ENCODE peak calls at places on chromosome 15, in nine cellular contexts. One of them, this sample, is unnamed.

GRCh38 chr15:64452988-64453688 is 7.2 kb upstream of the ZNF609 start:
- DNase-seq in progenitor cell of endocrine pancreas: no peak
- DNase-seq in HEK293T: no peak
- DNase-seq in D721Med: peak; percentile 38
- DNase-seq in naive thymus-derived CD8-positive, alpha-beta T cell: no peak
- DNase-seq in activated effector memory CD4-positive, alpha-beta T cell treated with anti-CD3 and anti-CD28 coated beads, Interleukin-2, amount 50 U/mL, for 16 hours: no peak
- DNase-seq in CD4-positive, CD25-positive, alpha-beta regulatory T cell: no peak
- DNase-seq in mucosa of gallbladder: peak; percentile 50
- DNase-seq in NCI-H2029: peak; percentile 28
- DNase-seq in this sample: no peak

GRCh38 chr15:44381223-44381622 is 46.2 kb upstream of the CTDSPL2 start:
- DNase-seq in progenitor cell of endocrine pancreas: no peak
- DNase-seq in HEK293T: no peak
- DNase-seq in D721Med: no peak
- DNase-seq in naive thymus-derived CD8-positive, alpha-beta T cell: no peak
- DNase-seq in activated effector memory CD4-positive, alpha-beta T cell treated with anti-CD3 and anti-CD28 coated beads, Interleukin-2, amount 50 U/mL, for 16 hours: no peak
- DNase-seq in CD4-positive, CD25-positive, alpha-beta regulatory T cell: no peak
- DNase-seq in mucosa of gallbladder: no peak
- DNase-seq in NCI-H2029: no peak
- DNase-seq in this sample: no peak

GRCh38 chr15:89335289-89336041 is 841 bp upstream of the POLG start:
- DNase-seq in progenitor cell of endocrine pancreas: peak; percentile 36
- DNase-seq in HEK293T: peak; percentile 45
- DNase-seq in D721Med: no peak
- DNase-seq in naive thymus-derived CD8-positive, alpha-beta T cell: no peak
- DNase-seq in activated effector memory CD4-positive, alpha-beta T cell treated with anti-CD3 and anti-CD28 coated beads, Interleukin-2, amount 50 U/mL, for 16 hours: no peak
- DNase-seq in CD4-positive, CD25-positive, alpha-beta regulatory T cell: peak; percentile 27
- DNase-seq in mucosa of gallbladder: peak; percentile 23
- DNase-seq in NCI-H2029: no peak
- DNase-seq in this sample: peak; percentile 25

GRCh38 chr15:51318382-51319150 is 19.8 kb downstream of the CYP19A1 start:
- DNase-seq in progenitor cell of endocrine pancreas: no peak
- DNase-seq in HEK293T: no peak
- DNase-seq in D721Med: no peak
- DNase-seq in naive thymus-derived CD8-positive, alpha-beta T cell: no peak
- DNase-seq in activated effector memory CD4-positive, alpha-beta T cell treated with anti-CD3 and anti-CD28 coated beads, Interleukin-2, amount 50 U/mL, for 16 hours: no peak
- DNase-seq in CD4-positive, CD25-positive, alpha-beta regulatory T cell: no peak
- DNase-seq in mucosa of gallbladder: no peak
- DNase-seq in NCI-H2029: no peak
- DNase-seq in this sample: no peak

GRCh38 chr15:84840255-84840654 is 23.1 kb downstream of the ALPK3 start:
- DNase-seq in progenitor cell of endocrine pancreas: no peak
- DNase-seq in HEK293T: no peak
- DNase-seq in D721Med: no peak
- DNase-seq in naive thymus-derived CD8-positive, alpha-beta T cell: no peak
- DNase-seq in activated effector memory CD4-positive, alpha-beta T cell treated with anti-CD3 and anti-CD28 coated beads, Interleukin-2, amount 50 U/mL, for 16 hours: no peak
- DNase-seq in CD4-positive, CD25-positive, alpha-beta regulatory T cell: no peak
- DNase-seq in mucosa of gallbladder: no peak
- DNase-seq in NCI-H2029: no peak
- DNase-seq in this sample: no peak

GRCh38 chr15:83396071-83396470 is 51.1 kb upstream of the SH3GL3 start:
- DNase-seq in progenitor cell of endocrine pancreas: no peak
- DNase-seq in HEK293T: no peak
- DNase-seq in D721Med: no peak
- DNase-seq in naive thymus-derived CD8-positive, alpha-beta T cell: no peak
- DNase-seq in activated effector memory CD4-positive, alpha-beta T cell treated with anti-CD3 and anti-CD28 coated beads, Interleukin-2, amount 50 U/mL, for 16 hours: no peak
- DNase-seq in CD4-positive, CD25-positive, alpha-beta regulatory T cell: no peak
- DNase-seq in mucosa of gallbladder: no peak
- DNase-seq in NCI-H2029: no peak
- DNase-seq in this sample: no peak

GRCh38 chr15:82943176-82943575 is 9.3 kb downstream of the HOMER2 start:
- DNase-seq in progenitor cell of endocrine pancreas: no peak
- DNase-seq in HEK293T: no peak
- DNase-seq in D721Med: no peak
- DNase-seq in naive thymus-derived CD8-positive, alpha-beta T cell: no peak
- DNase-seq in activated effector memory CD4-positive, alpha-beta T cell treated with anti-CD3 and anti-CD28 coated beads, Interleukin-2, amount 50 U/mL, for 16 hours: no peak
- DNase-seq in CD4-positive, CD25-positive, alpha-beta regulatory T cell: no peak
- DNase-seq in mucosa of gallbladder: no peak
- DNase-seq in NCI-H2029: no peak
- DNase-seq in this sample: no peak

GRCh38 chr15:82158811-82159210 is 103.7 kb downstream of the EFL1 start:
- DNase-seq in progenitor cell of endocrine pancreas: no peak
- DNase-seq in HEK293T: no peak
- DNase-seq in D721Med: no peak
- DNase-seq in naive thymus-derived CD8-positive, alpha-beta T cell: no peak
- DNase-seq in activated effector memory CD4-positive, alpha-beta T cell treated with anti-CD3 and anti-CD28 coated beads, Interleukin-2, amount 50 U/mL, for 16 hours: no peak
- DNase-seq in CD4-positive, CD25-positive, alpha-beta regulatory T cell: no peak
- DNase-seq in mucosa of gallbladder: no peak
- DNase-seq in NCI-H2029: no peak
- DNase-seq in this sample: no peak

GRCh38 chr15:66707310-66708160 is 5.5 kb downstream of the SMAD6 start:
- DNase-seq in progenitor cell of endocrine pancreas: peak; percentile 35
- DNase-seq in HEK293T: peak; percentile 74
- DNase-seq in D721Med: peak; percentile 88
- DNase-seq in naive thymus-derived CD8-positive, alpha-beta T cell: no peak
- DNase-seq in activated effector memory CD4-positive, alpha-beta T cell treated with anti-CD3 and anti-CD28 coated beads, Interleukin-2, amount 50 U/mL, for 16 hours: no peak
- DNase-seq in CD4-positive, CD25-positive, alpha-beta regulatory T cell: no peak
- DNase-seq in mucosa of gallbladder: peak; percentile 48
- DNase-seq in NCI-H2029: peak; percentile 7
- DNase-seq in this sample: no peak

GRCh38 chr15:37586976-37587375 is 347.5 kb upstream of the TMCO5A start:
- DNase-seq in progenitor cell of endocrine pancreas: no peak
- DNase-seq in HEK293T: no peak
- DNase-seq in D721Med: no peak
- DNase-seq in naive thymus-derived CD8-positive, alpha-beta T cell: no peak
- DNase-seq in activated effector memory CD4-positive, alpha-beta T cell treated with anti-CD3 and anti-CD28 coated beads, Interleukin-2, amount 50 U/mL, for 16 hours: no peak
- DNase-seq in CD4-positive, CD25-positive, alpha-beta regulatory T cell: no peak
- DNase-seq in mucosa of gallbladder: no peak
- DNase-seq in NCI-H2029: no peak
- DNase-seq in this sample: no peak

GRCh38 chr15:75456710-75457109 is 5.2 kb upstream of the SIN3A start:
- DNase-seq in progenitor cell of endocrine pancreas: no peak
- DNase-seq in HEK293T: no peak
- DNase-seq in D721Med: no peak
- DNase-seq in naive thymus-derived CD8-positive, alpha-beta T cell: no peak
- DNase-seq in activated effector memory CD4-positive, alpha-beta T cell treated with anti-CD3 and anti-CD28 coated beads, Interleukin-2, amount 50 U/mL, for 16 hours: no peak
- DNase-seq in CD4-positive, CD25-positive, alpha-beta regulatory T cell: no peak
- DNase-seq in mucosa of gallbladder: no peak
- DNase-seq in NCI-H2029: no peak
- DNase-seq in this sample: no peak

GRCh38 chr15:66820474-66821258 is 118.6 kb downstream of the SMAD6 start:
- DNase-seq in progenitor cell of endocrine pancreas: no peak
- DNase-seq in HEK293T: no peak
- DNase-seq in D721Med: no peak
- DNase-seq in naive thymus-derived CD8-positive, alpha-beta T cell: no peak
- DNase-seq in activated effector memory CD4-positive, alpha-beta T cell treated with anti-CD3 and anti-CD28 coated beads, Interleukin-2, amount 50 U/mL, for 16 hours: peak; percentile 45
- DNase-seq in CD4-positive, CD25-positive, alpha-beta regulatory T cell: no peak
- DNase-seq in mucosa of gallbladder: no peak
- DNase-seq in NCI-H2029: no peak
- DNase-seq in this sample: no peak

GRCh38 chr15:48914717-48915116 is 36.8 kb downstream of the EID1 start:
- DNase-seq in progenitor cell of endocrine pancreas: no peak
- DNase-seq in HEK293T: no peak
- DNase-seq in D721Med: no peak
- DNase-seq in naive thymus-derived CD8-positive, alpha-beta T cell: no peak
- DNase-seq in activated effector memory CD4-positive, alpha-beta T cell treated with anti-CD3 and anti-CD28 coated beads, Interleukin-2, amount 50 U/mL, for 16 hours: no peak
- DNase-seq in CD4-positive, CD25-positive, alpha-beta regulatory T cell: no peak
- DNase-seq in mucosa of gallbladder: no peak
- DNase-seq in NCI-H2029: no peak
- DNase-seq in this sample: no peak

GRCh38 chr15:79978694-79979519 is 7.9 kb upstream of the BCL2A1 start:
- DNase-seq in progenitor cell of endocrine pancreas: no peak
- DNase-seq in HEK293T: no peak
- DNase-seq in D721Med: no peak
- DNase-seq in naive thymus-derived CD8-positive, alpha-beta T cell: no peak
- DNase-seq in activated effector memory CD4-positive, alpha-beta T cell treated with anti-CD3 and anti-CD28 coated beads, Interleukin-2, amount 50 U/mL, for 16 hours: no peak
- DNase-seq in CD4-positive, CD25-positive, alpha-beta regulatory T cell: no peak
- DNase-seq in mucosa of gallbladder: no peak
- DNase-seq in NCI-H2029: no peak
- DNase-seq in this sample: no peak

GRCh38 chr15:66293419-66294156 is at the start of gene DIS3L:
- DNase-seq in progenitor cell of endocrine pancreas: peak; percentile 48
- DNase-seq in HEK293T: peak; percentile 71
- DNase-seq in D721Med: peak; percentile 33
- DNase-seq in naive thymus-derived CD8-positive, alpha-beta T cell: peak; percentile 77
- DNase-seq in activated effector memory CD4-positive, alpha-beta T cell treated with anti-CD3 and anti-CD28 coated beads, Interleukin-2, amount 50 U/mL, for 16 hours: peak; percentile 86
- DNase-seq in CD4-positive, CD25-positive, alpha-beta regulatory T cell: peak; percentile 48
- DNase-seq in mucosa of gallbladder: peak; percentile 30
- DNase-seq in NCI-H2029: no peak
- DNase-seq in this sample: peak; percentile 63

GRCh38 chr15:34514251-34514760 is 69.1 kb downstream of the GOLGA8B start:
- DNase-seq in progenitor cell of endocrine pancreas: peak; percentile 32
- DNase-seq in HEK293T: peak; percentile 13
- DNase-seq in D721Med: peak; percentile 39
- DNase-seq in naive thymus-derived CD8-positive, alpha-beta T cell: no peak
- DNase-seq in activated effector memory CD4-positive, alpha-beta T cell treated with anti-CD3 and anti-CD28 coated beads, Interleukin-2, amount 50 U/mL, for 16 hours: no peak
- DNase-seq in CD4-positive, CD25-positive, alpha-beta regulatory T cell: no peak
- DNase-seq in mucosa of gallbladder: no peak
- DNase-seq in NCI-H2029: no peak
- DNase-seq in this sample: no peak

GRCh38 chr15:60003243-60004018 is 680 bp upstream of the FOXB1 start:
- DNase-seq in progenitor cell of endocrine pancreas: no peak
- DNase-seq in HEK293T: no peak
- DNase-seq in D721Med: no peak
- DNase-seq in naive thymus-derived CD8-positive, alpha-beta T cell: no peak
- DNase-seq in activated effector memory CD4-positive, alpha-beta T cell treated with anti-CD3 and anti-CD28 coated beads, Interleukin-2, amount 50 U/mL, for 16 hours: no peak
- DNase-seq in CD4-positive, CD25-positive, alpha-beta regulatory T cell: no peak
- DNase-seq in mucosa of gallbladder: no peak
- DNase-seq in NCI-H2029: no peak
- DNase-seq in this sample: no peak

GRCh38 chr15:61084944-61085367 is 144.1 kb downstream of the RORA start:
- DNase-seq in progenitor cell of endocrine pancreas: no peak
- DNase-seq in HEK293T: peak; percentile 8
- DNase-seq in D721Med: peak; percentile 40
- DNase-seq in naive thymus-derived CD8-positive, alpha-beta T cell: no peak
- DNase-seq in activated effector memory CD4-positive, alpha-beta T cell treated with anti-CD3 and anti-CD28 coated beads, Interleukin-2, amount 50 U/mL, for 16 hours: no peak
- DNase-seq in CD4-positive, CD25-positive, alpha-beta regulatory T cell: no peak
- DNase-seq in mucosa of gallbladder: no peak
- DNase-seq in NCI-H2029: no peak
- DNase-seq in this sample: no peak

GRCh38 chr15:31481157-31481556 is 154.5 kb downstream of the KLF13 start:
- DNase-seq in progenitor cell of endocrine pancreas: no peak
- DNase-seq in HEK293T: no peak
- DNase-seq in D721Med: no peak
- DNase-seq in naive thymus-derived CD8-positive, alpha-beta T cell: no peak
- DNase-seq in activated effector memory CD4-positive, alpha-beta T cell treated with anti-CD3 and anti-CD28 coated beads, Interleukin-2, amount 50 U/mL, for 16 hours: peak; percentile 21
- DNase-seq in CD4-positive, CD25-positive, alpha-beta regulatory T cell: no peak
- DNase-seq in mucosa of gallbladder: no peak
- DNase-seq in NCI-H2029: no peak
- DNase-seq in this sample: no peak

GRCh38 chr15:98002874-98003273 is 42.4 kb downstream of the ARRDC4 start:
- DNase-seq in progenitor cell of endocrine pancreas: no peak
- DNase-seq in HEK293T: no peak
- DNase-seq in D721Med: no peak
- DNase-seq in naive thymus-derived CD8-positive, alpha-beta T cell: no peak
- DNase-seq in activated effector memory CD4-positive, alpha-beta T cell treated with anti-CD3 and anti-CD28 coated beads, Interleukin-2, amount 50 U/mL, for 16 hours: no peak
- DNase-seq in CD4-positive, CD25-positive, alpha-beta regulatory T cell: no peak
- DNase-seq in mucosa of gallbladder: no peak
- DNase-seq in NCI-H2029: no peak
- DNase-seq in this sample: no peak

GRCh38 chr15:51935466-51936118 is 36.0 kb downstream of the LEO1 start:
- DNase-seq in progenitor cell of endocrine pancreas: no peak
- DNase-seq in HEK293T: no peak
- DNase-seq in D721Med: no peak
- DNase-seq in naive thymus-derived CD8-positive, alpha-beta T cell: no peak
- DNase-seq in activated effector memory CD4-positive, alpha-beta T cell treated with anti-CD3 and anti-CD28 coated beads, Interleukin-2, amount 50 U/mL, for 16 hours: no peak
- DNase-seq in CD4-positive, CD25-positive, alpha-beta regulatory T cell: no peak
- DNase-seq in mucosa of gallbladder: no peak
- DNase-seq in NCI-H2029: no peak
- DNase-seq in this sample: no peak

GRCh38 chr15:86813892-86814291 is 734.2 kb downstream of the AGBL1 start:
- DNase-seq in progenitor cell of endocrine pancreas: no peak
- DNase-seq in HEK293T: no peak
- DNase-seq in D721Med: no peak
- DNase-seq in naive thymus-derived CD8-positive, alpha-beta T cell: no peak
- DNase-seq in activated effector memory CD4-positive, alpha-beta T cell treated with anti-CD3 and anti-CD28 coated beads, Interleukin-2, amount 50 U/mL, for 16 hours: no peak
- DNase-seq in CD4-positive, CD25-positive, alpha-beta regulatory T cell: no peak
- DNase-seq in mucosa of gallbladder: no peak
- DNase-seq in NCI-H2029: no peak
- DNase-seq in this sample: no peak

GRCh38 chr15:44034933-44035624 is 160.0 kb downstream of the FRMD5 start:
- DNase-seq in progenitor cell of endocrine pancreas: no peak
- DNase-seq in HEK293T: no peak
- DNase-seq in D721Med: no peak
- DNase-seq in naive thymus-derived CD8-positive, alpha-beta T cell: no peak
- DNase-seq in activated effector memory CD4-positive, alpha-beta T cell treated with anti-CD3 and anti-CD28 coated beads, Interleukin-2, amount 50 U/mL, for 16 hours: no peak
- DNase-seq in CD4-positive, CD25-positive, alpha-beta regulatory T cell: no peak
- DNase-seq in mucosa of gallbladder: no peak
- DNase-seq in NCI-H2029: no peak
- DNase-seq in this sample: no peak

GRCh38 chr15:91975241-91975978 is 121.9 kb downstream of the SLCO3A1 start:
- DNase-seq in progenitor cell of endocrine pancreas: no peak
- DNase-seq in HEK293T: no peak
- DNase-seq in D721Med: no peak
- DNase-seq in naive thymus-derived CD8-positive, alpha-beta T cell: no peak
- DNase-seq in activated effector memory CD4-positive, alpha-beta T cell treated with anti-CD3 and anti-CD28 coated beads, Interleukin-2, amount 50 U/mL, for 16 hours: no peak
- DNase-seq in CD4-positive, CD25-positive, alpha-beta regulatory T cell: no peak
- DNase-seq in mucosa of gallbladder: no peak
- DNase-seq in NCI-H2029: no peak
- DNase-seq in this sample: no peak

GRCh38 chr15:48415036-48415886 is 84.0 kb downstream of the DUT start:
- DNase-seq in progenitor cell of endocrine pancreas: no peak
- DNase-seq in HEK293T: no peak
- DNase-seq in D721Med: no peak
- DNase-seq in naive thymus-derived CD8-positive, alpha-beta T cell: no peak
- DNase-seq in activated effector memory CD4-positive, alpha-beta T cell treated with anti-CD3 and anti-CD28 coated beads, Interleukin-2, amount 50 U/mL, for 16 hours: no peak
- DNase-seq in CD4-positive, CD25-positive, alpha-beta regulatory T cell: no peak
- DNase-seq in mucosa of gallbladder: no peak
- DNase-seq in NCI-H2029: no peak
- DNase-seq in this sample: no peak

GRCh38 chr15:100713163-100713867 is 110.9 kb downstream of the ASB7 start:
- DNase-seq in progenitor cell of endocrine pancreas: no peak
- DNase-seq in HEK293T: no peak
- DNase-seq in D721Med: no peak
- DNase-seq in naive thymus-derived CD8-positive, alpha-beta T cell: no peak
- DNase-seq in activated effector memory CD4-positive, alpha-beta T cell treated with anti-CD3 and anti-CD28 coated beads, Interleukin-2, amount 50 U/mL, for 16 hours: no peak
- DNase-seq in CD4-positive, CD25-positive, alpha-beta regulatory T cell: no peak
- DNase-seq in mucosa of gallbladder: peak; percentile 90
- DNase-seq in NCI-H2029: no peak
- DNase-seq in this sample: no peak

GRCh38 chr15:99176757-99177156 is 71.9 kb downstream of the SYNM start:
- DNase-seq in progenitor cell of endocrine pancreas: no peak
- DNase-seq in HEK293T: no peak
- DNase-seq in D721Med: no peak
- DNase-seq in naive thymus-derived CD8-positive, alpha-beta T cell: no peak
- DNase-seq in activated effector memory CD4-positive, alpha-beta T cell treated with anti-CD3 and anti-CD28 coated beads, Interleukin-2, amount 50 U/mL, for 16 hours: no peak
- DNase-seq in CD4-positive, CD25-positive, alpha-beta regulatory T cell: no peak
- DNase-seq in mucosa of gallbladder: no peak
- DNase-seq in NCI-H2029: no peak
- DNase-seq in this sample: no peak

GRCh38 chr15:46461416-46461815 is 826.6 kb downstream of the SQOR start:
- DNase-seq in progenitor cell of endocrine pancreas: no peak
- DNase-seq in HEK293T: no peak
- DNase-seq in D721Med: no peak
- DNase-seq in naive thymus-derived CD8-positive, alpha-beta T cell: no peak
- DNase-seq in activated effector memory CD4-positive, alpha-beta T cell treated with anti-CD3 and anti-CD28 coated beads, Interleukin-2, amount 50 U/mL, for 16 hours: no peak
- DNase-seq in CD4-positive, CD25-positive, alpha-beta regulatory T cell: no peak
- DNase-seq in mucosa of gallbladder: no peak
- DNase-seq in NCI-H2029: no peak
- DNase-seq in this sample: no peak

GRCh38 chr15:58077427-58077826 is 11.9 kb upstream of the ALDH1A2 start:
- DNase-seq in progenitor cell of endocrine pancreas: no peak
- DNase-seq in HEK293T: no peak
- DNase-seq in D721Med: no peak
- DNase-seq in naive thymus-derived CD8-positive, alpha-beta T cell: no peak
- DNase-seq in activated effector memory CD4-positive, alpha-beta T cell treated with anti-CD3 and anti-CD28 coated beads, Interleukin-2, amount 50 U/mL, for 16 hours: no peak
- DNase-seq in CD4-positive, CD25-positive, alpha-beta regulatory T cell: no peak
- DNase-seq in mucosa of gallbladder: no peak
- DNase-seq in NCI-H2029: no peak
- DNase-seq in this sample: no peak

GRCh38 chr15:92101706-92102434 is 248.4 kb downstream of the SLCO3A1 start:
- DNase-seq in progenitor cell of endocrine pancreas: no peak
- DNase-seq in HEK293T: no peak
- DNase-seq in D721Med: no peak
- DNase-seq in naive thymus-derived CD8-positive, alpha-beta T cell: no peak
- DNase-seq in activated effector memory CD4-positive, alpha-beta T cell treated with anti-CD3 and anti-CD28 coated beads, Interleukin-2, amount 50 U/mL, for 16 hours: no peak
- DNase-seq in CD4-positive, CD25-positive, alpha-beta regulatory T cell: no peak
- DNase-seq in mucosa of gallbladder: no peak
- DNase-seq in NCI-H2029: no peak
- DNase-seq in this sample: no peak

GRCh38 chr15:44296625-44297524 is 8.4 kb downstream of the GOLM2 start:
- DNase-seq in progenitor cell of endocrine pancreas: no peak
- DNase-seq in HEK293T: no peak
- DNase-seq in D721Med: no peak
- DNase-seq in naive thymus-derived CD8-positive, alpha-beta T cell: no peak
- DNase-seq in activated effector memory CD4-positive, alpha-beta T cell treated with anti-CD3 and anti-CD28 coated beads, Interleukin-2, amount 50 U/mL, for 16 hours: no peak
- DNase-seq in CD4-positive, CD25-positive, alpha-beta regulatory T cell: no peak
- DNase-seq in mucosa of gallbladder: no peak
- DNase-seq in NCI-H2029: peak; percentile 65
- DNase-seq in this sample: no peak

This sample was measured in T-cell.